ENCODE peak calls at places on chromosome 19, in four cellular contexts. O, I, Y and M are unnamed samples.

GRCh38 chr19:10601999-10602329 is 14.9 kb upstream of the AP1M2 start:
- DNase-seq in O (no peak), I (no peak), Y (no peak), M (no peak)

GRCh38 chr19:55777528-55777927 is 8.6 kb downstream of the RFPL4AL1 start:
- DNase-seq in O (no peak), I (no peak), Y (no peak), M (no peak)

GRCh38 chr19:15936950-15937349 is 2.6 kb upstream of the CYP4F11 start:
- DNase-seq in O (no peak), I (no peak), Y (no peak), M (no peak)

GRCh38 chr19:38079926-38080380 is 144.1 kb downstream of the DPF1 start:
- DNase-seq in O (peak), I (no peak), Y (no peak), M (peak)

GRCh38 chr19:30540671-30541210 is 168.6 kb downstream of the ZNF536 start:
- DNase-seq in O (no peak), I (no peak), Y (no peak), M (no peak)

GRCh38 chr19:2618611-2619010 is 83.9 kb downstream of the GNG7 start:
- DNase-seq in O (no peak), I (peak), Y (peak), M (peak)

GRCh38 chr19:35378356-35378755 is 7.5 kb downstream of the GPR42 start:
- DNase-seq in O (no peak), I (no peak), Y (no peak), M (no peak)

GRCh38 chr19:35044317-35045117 is 3.0 kb downstream of the HPN start:
- DNase-seq in O (no peak), I (peak), Y (peak), M (no peak)

GRCh38 chr19:815775-816499 is 5.8 kb downstream of the PLPPR3 start:
- DNase-seq in O (no peak), I (no peak), Y (no peak), M (no peak)

GRCh38 chr19:34171539-34171876 is 796 bp upstream of the LSM14A start:
- DNase-seq in O (peak), I (no peak), Y (no peak), M (peak)

GRCh38 chr19:1851581-1852293 is 3.5 kb upstream of the REXO1 start:
- DNase-seq in O (no peak), I (no peak), Y (peak), M (no peak)

GRCh38 chr19:38549061-38549460 is 68.7 kb downstream of the MAP4K1 start:
- DNase-seq in O (no peak), I (no peak), Y (no peak), M (no peak)

GRCh38 chr19:48330012-48330681 is 4.8 kb downstream of the EMP3 start:
- DNase-seq in O (no peak), I (peak), Y (peak), M (no peak)

GRCh38 chr19:5947435-5947834 is 30.5 kb downstream of the RANBP3 start:
- DNase-seq in O (peak), I (no peak), Y (no peak), M (peak)

GRCh38 chr19:47240996-47241918 is 10.3 kb upstream of the BBC3 start:
- DNase-seq in O (peak), I (peak), Y (peak), M (no peak)

GRCh38 chr19:45780448-45781281 is 1.6 kb downstream of the DMPK start:
- DNase-seq in O (no peak), I (no peak), Y (no peak), M (no peak)

GRCh38 chr19:30881986-30882385 is 467.2 kb downstream of the TSHZ3 start:
- DNase-seq in O (no peak), I (no peak), Y (no peak), M (no peak)

GRCh38 chr19:15418112-15418587 is 638 bp downstream of the AKAP8L start:
- DNase-seq in O (no peak), I (no peak), Y (no peak), M (no peak)

GRCh38 chr19:6769006-6769637 is 1.9 kb upstream of the SH2D3A start:
- DNase-seq in O (no peak), I (no peak), Y (no peak), M (no peak)

GRCh38 chr19:52786078-52786463 is 520 bp downstream of the ZNF600 start:
- DNase-seq in O (no peak), I (no peak), Y (no peak), M (no peak)

GRCh38 chr19:4504297-4504701 is 14.0 kb downstream of the PLIN4 start:
- DNase-seq in O (no peak), I (no peak), Y (no peak), M (no peak)

GRCh38 chr19:39401549-39402416 is 4.9 kb upstream of the ZFP36 start:
- DNase-seq in O (peak), I (peak), Y (peak), M (peak)

GRCh38 chr19:10419646-10420443 is 493 bp upstream of the PDE4A start:
- DNase-seq in O (no peak), I (no peak), Y (peak), M (no peak)

GRCh38 chr19:41427647-41428480 is 690 bp upstream of the B3GNT8 start:
- DNase-seq in O (no peak), I (peak), Y (peak), M (no peak)

GRCh38 chr19:1455336-1456120 is 5.6 kb downstream of the APC2 start:
- DNase-seq in O (no peak), I (no peak), Y (peak), M (no peak)

GRCh38 chr19:39390460-39390758 is 497 bp downstream of the PAF1 start:
- DNase-seq in O (no peak), I (peak), Y (peak), M (no peak)

GRCh38 chr19:11196406-11197287 is 698 bp downstream of the KANK2 start:
- DNase-seq in O (no peak), I (no peak), Y (no peak), M (no peak)